ENCODE peak calls at places on chromosomes 4 and X, in five cellular contexts. One of them, this sample, is unnamed.

GRCh38 chr4:82232891-82233290 is 140.9 kb downstream of the HNRNPD start:
- DNase-seq in SK-N-SH: no peak
- DNase-seq in endothelial cell of umbilical vein: no peak
- DNase-seq in GM12892: no peak
- DNase-seq in transverse colon: no peak
- DNase-seq in this sample: no peak

GRCh38 chr4:61828960-61829359 is 628.8 kb downstream of the ADGRL3 start:
- DNase-seq in GM12892: no peak
- DNase-seq in endothelial cell of umbilical vein: no peak
- DNase-seq in SK-N-SH: no peak
- DNase-seq in transverse colon: no peak
- DNase-seq in this sample: no peak

GRCh38 chrX:153886915-153887314 is 942 bp upstream of the L1CAM start:
- DNase-seq in GM12892: no peak
- DNase-seq in endothelial cell of umbilical vein: no peak
- DNase-seq in SK-N-SH: no peak
- DNase-seq in transverse colon: no peak
- DNase-seq in this sample: no peak

GRCh38 chr4:107930821-107931774 is at the start of gene CYP2U1:
- DNase-seq in SK-N-SH: peak; percentile 95
- DNase-seq in endothelial cell of umbilical vein: peak; percentile 87
- DNase-seq in transverse colon: peak; percentile 88
- DNase-seq in GM12892: peak; percentile 73
- DNase-seq in this sample: peak; percentile 65

GRCh38 chr4:76753814-76754213 is 144.1 kb downstream of the SOWAHB start:
- DNase-seq in GM12892: no peak
- DNase-seq in endothelial cell of umbilical vein: peak; percentile 86
- DNase-seq in SK-N-SH: no peak
- DNase-seq in transverse colon: no peak
- DNase-seq in this sample: no peak

GRCh38 chr4:13546855-13547562 is 2.7 kb upstream of the NKX3-2 start:
- DNase-seq in GM12892: peak; percentile 19
- DNase-seq in SK-N-SH: peak; percentile 54
- DNase-seq in transverse colon: peak; percentile 44
- DNase-seq in endothelial cell of umbilical vein: no peak
- DNase-seq in this sample: no peak

GRCh38 chrX:77446840-77447239 is 349 bp upstream of the FGF16 start:
- DNase-seq in SK-N-SH: no peak
- DNase-seq in endothelial cell of umbilical vein: peak; percentile 36
- DNase-seq in GM12892: no peak
- DNase-seq in transverse colon: no peak
- DNase-seq in this sample: no peak

GRCh38 chr4:23322732-23323131 is 567.1 kb downstream of the PPARGC1A start:
- DNase-seq in SK-N-SH: no peak
- DNase-seq in GM12892: no peak
- DNase-seq in endothelial cell of umbilical vein: no peak
- DNase-seq in transverse colon: no peak
- DNase-seq in this sample: no peak

GRCh38 chrX:134865730-134866129 is 125.1 kb upstream of the SMIM10 start:
- DNase-seq in SK-N-SH: no peak
- DNase-seq in endothelial cell of umbilical vein: no peak
- DNase-seq in GM12892: no peak
- DNase-seq in transverse colon: no peak
- DNase-seq in this sample: no peak

GRCh38 chr4:64340243-64341110 is 68.8 kb downstream of the TECRL start:
- DNase-seq in endothelial cell of umbilical vein: no peak
- DNase-seq in GM12892: no peak
- DNase-seq in SK-N-SH: no peak
- DNase-seq in transverse colon: no peak
- DNase-seq in this sample: no peak

GRCh38 chr4:117533501-117533900 is 448.1 kb upstream of the TRAM1L1 start:
- DNase-seq in endothelial cell of umbilical vein: no peak
- DNase-seq in SK-N-SH: no peak
- DNase-seq in GM12892: no peak
- DNase-seq in transverse colon: no peak
- DNase-seq in this sample: no peak

GRCh38 chr4:101334963-101335572 is 12.3 kb downstream of the PPP3CA start:
- DNase-seq in SK-N-SH: no peak
- DNase-seq in endothelial cell of umbilical vein: no peak
- DNase-seq in GM12892: no peak
- DNase-seq in transverse colon: no peak
- DNase-seq in this sample: no peak

GRCh38 chr4:8050555-8051206 is 107.9 kb downstream of the ABLIM2 start:
- DNase-seq in endothelial cell of umbilical vein: no peak
- DNase-seq in transverse colon: peak; percentile 58
- DNase-seq in SK-N-SH: peak; percentile 88
- DNase-seq in GM12892: no peak
- DNase-seq in this sample: no peak

GRCh38 chr4:143762511-143762910 is 62.0 kb upstream of the FREM3 start:
- DNase-seq in transverse colon: no peak
- DNase-seq in SK-N-SH: no peak
- DNase-seq in endothelial cell of umbilical vein: no peak
- DNase-seq in GM12892: no peak
- DNase-seq in this sample: no peak

GRCh38 chrX:147803948-147804347 is 107.8 kb upstream of the FMR1 start:
- DNase-seq in endothelial cell of umbilical vein: no peak
- DNase-seq in transverse colon: no peak
- DNase-seq in GM12892: no peak
- DNase-seq in SK-N-SH: peak; percentile 18
- DNase-seq in this sample: no peak

GRCh38 chrX:111719426-111720210 is 38.6 kb downstream of the ALG13 start:
- DNase-seq in transverse colon: no peak
- DNase-seq in endothelial cell of umbilical vein: peak; percentile 1
- DNase-seq in SK-N-SH: peak; percentile 2
- DNase-seq in GM12892: no peak
- DNase-seq in this sample: peak; percentile 6

GRCh38 chrX:80879916-80880315 is 70.2 kb upstream of the BRWD3 start:
- DNase-seq in transverse colon: no peak
- DNase-seq in GM12892: no peak
- DNase-seq in endothelial cell of umbilical vein: no peak
- DNase-seq in SK-N-SH: no peak
- DNase-seq in this sample: no peak

GRCh38 chr4:122963222-122963621 is 40.8 kb upstream of the NUDT6 start:
- DNase-seq in transverse colon: no peak
- DNase-seq in endothelial cell of umbilical vein: no peak
- DNase-seq in GM12892: no peak
- DNase-seq in SK-N-SH: no peak
- DNase-seq in this sample: peak; percentile 62

GRCh38 chr4:121900132-121900983 is 30.1 kb upstream of the BBS7 start:
- DNase-seq in GM12892: no peak
- DNase-seq in SK-N-SH: peak; percentile 27
- DNase-seq in endothelial cell of umbilical vein: peak; percentile 61
- DNase-seq in transverse colon: peak; percentile 35
- DNase-seq in this sample: peak; percentile 62

GRCh38 chr4:27016551-27016950 is 155.9 kb downstream of the STIM2 start:
- DNase-seq in transverse colon: no peak
- DNase-seq in SK-N-SH: no peak
- DNase-seq in GM12892: no peak
- DNase-seq in endothelial cell of umbilical vein: no peak
- DNase-seq in this sample: no peak

GRCh38 chrX:45762699-45763647 is 562.3 kb upstream of the DIPK2B start:
- DNase-seq in GM12892: no peak
- DNase-seq in endothelial cell of umbilical vein: peak; percentile 44
- DNase-seq in SK-N-SH: no peak
- DNase-seq in transverse colon: no peak
- DNase-seq in this sample: no peak

GRCh38 chrX:114717921-114718320 is 134.0 kb downstream of the HTR2C start:
- DNase-seq in endothelial cell of umbilical vein: no peak
- DNase-seq in GM12892: no peak
- DNase-seq in SK-N-SH: peak; percentile 6
- DNase-seq in transverse colon: no peak
- DNase-seq in this sample: no peak

GRCh38 chr4:84583871-84584373 is 995 bp downstream of the CDS1 start:
- DNase-seq in SK-N-SH: peak; percentile 8
- DNase-seq in transverse colon: no peak
- DNase-seq in endothelial cell of umbilical vein: no peak
- DNase-seq in GM12892: no peak
- DNase-seq in this sample: no peak

GRCh38 chr4:74794341-74794801 is at the start of gene BTC:
- DNase-seq in endothelial cell of umbilical vein: no peak
- DNase-seq in GM12892: no peak
- DNase-seq in transverse colon: peak; percentile 76
- DNase-seq in SK-N-SH: peak; percentile 19
- DNase-seq in this sample: no peak

GRCh38 chrX:53716328-53717088 is 30.0 kb upstream of the HUWE1 start:
- DNase-seq in endothelial cell of umbilical vein: peak; percentile 1
- DNase-seq in SK-N-SH: no peak
- DNase-seq in transverse colon: peak; percentile 15
- DNase-seq in GM12892: no peak
- DNase-seq in this sample: peak; percentile 19

GRCh38 chrX:51804741-51805140 is 61.5 kb downstream of the GSPT2 start:
- DNase-seq in transverse colon: no peak
- DNase-seq in endothelial cell of umbilical vein: no peak
- DNase-seq in SK-N-SH: no peak
- DNase-seq in GM12892: no peak
- DNase-seq in this sample: no peak

GRCh38 chr4:112649055-112649408 is 12.1 kb downstream of the LARP7 start:
- DNase-seq in endothelial cell of umbilical vein: no peak
- DNase-seq in SK-N-SH: no peak
- DNase-seq in GM12892: no peak
- DNase-seq in transverse colon: no peak
- DNase-seq in this sample: no peak

GRCh38 chrX:1903380-1903935 is 288.6 kb downstream of the ASMT start:
- DNase-seq in endothelial cell of umbilical vein: no peak
- DNase-seq in transverse colon: no peak
- DNase-seq in GM12892: no peak
- DNase-seq in SK-N-SH: no peak
- DNase-seq in this sample: no peak

GRCh38 chrX:78019586-78020483 is 50.4 kb upstream of the PGAM4 start:
- DNase-seq in GM12892: no peak
- DNase-seq in SK-N-SH: no peak
- DNase-seq in endothelial cell of umbilical vein: no peak
- DNase-seq in transverse colon: no peak
- DNase-seq in this sample: no peak

GRCh38 chr4:172356002-172356401 is 542.8 kb downstream of the GALNTL6 start:
- DNase-seq in endothelial cell of umbilical vein: no peak
- DNase-seq in transverse colon: no peak
- DNase-seq in SK-N-SH: no peak
- DNase-seq in GM12892: no peak
- DNase-seq in this sample: no peak
- TF ChIP-seq POLR2AphosphoS5 in endothelial cell of umbilical vein: no peak
- TF ChIP-seq POLR2AphosphoS5 in transverse colon: peak; percentile 43
- TF ChIP-seq POLR2AphosphoS5 in SK-N-SH: no peak
- TF ChIP-seq POLR2AphosphoS5 in GM12892: no peak
- TF ChIP-seq POLR2AphosphoS5 in this sample: no peak

DNA sequence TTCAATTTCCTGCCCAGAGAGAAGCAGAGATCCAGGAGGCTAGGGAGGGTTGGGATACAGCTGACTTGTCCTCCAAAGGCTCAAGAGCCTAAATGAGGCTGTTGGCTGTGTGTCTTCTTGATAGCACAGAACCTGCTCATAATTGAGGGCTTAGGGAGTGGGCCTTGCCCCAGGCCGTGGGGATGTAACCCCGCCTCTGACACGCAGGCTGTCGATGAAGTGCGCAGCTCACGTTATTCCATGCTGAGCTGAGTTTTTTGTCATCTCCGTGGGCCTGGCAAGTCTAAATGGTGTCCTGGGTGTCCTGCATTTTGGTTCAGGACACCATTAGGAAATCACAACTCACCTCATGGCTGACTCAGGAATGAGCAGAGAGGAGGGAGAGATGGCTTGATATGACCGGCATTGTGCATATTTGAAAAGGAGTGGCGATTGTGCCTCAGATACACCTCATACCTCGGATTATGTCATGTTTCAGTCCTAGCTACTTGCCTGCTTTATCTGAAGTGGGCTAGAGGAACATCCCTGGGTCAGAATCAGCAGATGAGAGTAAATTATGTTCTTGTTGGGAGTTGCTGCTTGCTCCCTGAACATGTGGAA is 43.7 kb downstream of the FHDC1 start:
- DNase-seq in SK-N-SH: no peak
- DNase-seq in endothelial cell of umbilical vein: no peak
- DNase-seq in transverse colon: no peak
- DNase-seq in GM12892: no peak
- DNase-seq in this sample: no peak
- TF ChIP-seq POLR2AphosphoS5 in SK-N-SH: no peak
- TF ChIP-seq POLR2AphosphoS5 in endothelial cell of umbilical vein: no peak
- TF ChIP-seq POLR2AphosphoS5 in transverse colon: no peak
- TF ChIP-seq POLR2AphosphoS5 in GM12892: no peak
- TF ChIP-seq POLR2AphosphoS5 in this sample: no peak

GRCh38 chr4:145698507-145698906 is 18.6 kb downstream of the C4orf51 start:
- DNase-seq in endothelial cell of umbilical vein: no peak
- DNase-seq in transverse colon: no peak
- DNase-seq in GM12892: no peak
- DNase-seq in SK-N-SH: no peak
- DNase-seq in this sample: no peak

GRCh38 chr4:145709843-145710242 is 29.9 kb downstream of the C4orf51 start:
- DNase-seq in SK-N-SH: no peak
- DNase-seq in GM12892: no peak
- DNase-seq in endothelial cell of umbilical vein: no peak
- DNase-seq in transverse colon: no peak
- DNase-seq in this sample: no peak

GRCh38 chr4:145709336-145709735 is 29.4 kb downstream of the C4orf51 start:
- DNase-seq in SK-N-SH: no peak
- DNase-seq in endothelial cell of umbilical vein: no peak
- DNase-seq in transverse colon: no peak
- DNase-seq in GM12892: no peak
- DNase-seq in this sample: no peak

GRCh38 chr4:145703850-145704528 is 24.0 kb downstream of the C4orf51 start:
- DNase-seq in endothelial cell of umbilical vein: no peak
- DNase-seq in transverse colon: no peak
- DNase-seq in SK-N-SH: no peak
- DNase-seq in GM12892: no peak
- DNase-seq in this sample: no peak
- TF ChIP-seq POLR2AphosphoS5 in endothelial cell of umbilical vein: no peak
- TF ChIP-seq POLR2AphosphoS5 in transverse colon: no peak
- TF ChIP-seq POLR2AphosphoS5 in SK-N-SH: no peak
- TF ChIP-seq POLR2AphosphoS5 in GM12892: no peak
- TF ChIP-seq POLR2AphosphoS5 in this sample: no peak

GRCh38 chrX:66038115-66038514 is 1.8 kb downstream of the VSIG4 start:
- DNase-seq in transverse colon: no peak
- DNase-seq in SK-N-SH: no peak
- DNase-seq in endothelial cell of umbilical vein: no peak
- DNase-seq in GM12892: no peak
- DNase-seq in this sample: no peak

GRCh38 chrX:66042307-66043077 is 2.6 kb upstream of the VSIG4 start:
- DNase-seq in SK-N-SH: no peak
- DNase-seq in GM12892: no peak
- DNase-seq in transverse colon: no peak
- DNase-seq in endothelial cell of umbilical vein: no peak
- DNase-seq in this sample: no peak

GRCh38 chrX:66035667-66036066 is 4.2 kb downstream of the VSIG4 start:
- DNase-seq in transverse colon: no peak
- DNase-seq in SK-N-SH: no peak
- DNase-seq in GM12892: no peak
- DNase-seq in endothelial cell of umbilical vein: no peak
- DNase-seq in this sample: no peak

GRCh38 chrX:66043584-66043983 is 3.7 kb upstream of the VSIG4 start:
- DNase-seq in SK-N-SH: no peak
- DNase-seq in endothelial cell of umbilical vein: no peak
- DNase-seq in GM12892: no peak
- DNase-seq in transverse colon: no peak
- DNase-seq in this sample: no peak

GRCh38 chrX:66039916-66040315 is at the start of gene VSIG4:
- DNase-seq in SK-N-SH: no peak
- DNase-seq in endothelial cell of umbilical vein: no peak
- DNase-seq in GM12892: no peak
- DNase-seq in transverse colon: peak; percentile 16
- DNase-seq in this sample: no peak
- TF ChIP-seq POLR2AphosphoS5 in SK-N-SH: no peak
- TF ChIP-seq POLR2AphosphoS5 in endothelial cell of umbilical vein: no peak
- TF ChIP-seq POLR2AphosphoS5 in GM12892: no peak
- TF ChIP-seq POLR2AphosphoS5 in transverse colon: no peak
- TF ChIP-seq POLR2AphosphoS5 in this sample: no peak

GRCh38 chrX:107675823-107676555 is 47.7 kb downstream of the PRPS1 start:
- DNase-seq in endothelial cell of umbilical vein: no peak
- DNase-seq in GM12892: no peak
- DNase-seq in SK-N-SH: no peak
- DNase-seq in transverse colon: no peak
- DNase-seq in this sample: peak; percentile 82
- TF ChIP-seq POLR2AphosphoS5 in endothelial cell of umbilical vein: no peak
- TF ChIP-seq POLR2AphosphoS5 in GM12892: no peak
- TF ChIP-seq POLR2AphosphoS5 in SK-N-SH: no peak
- TF ChIP-seq POLR2AphosphoS5 in transverse colon: no peak
- TF ChIP-seq POLR2AphosphoS5 in this sample: no peak

This sample was measured in HL-60.